ENCODE peak calls at places on chromosomes 6 and 20, in six cellular contexts. B is lower lobe of right lung; U is CD8-positive, alpha-beta memory T cell; X is H1; W is kidney epithelial cell; M is effector memory CD4-positive, alpha-beta T cell. P is an unnamed sample.

GRCh38 chr6:153976921-153977693 is 61.9 kb upstream of the OPRM1 start:
- DNase-seq in B (no peak), U (no peak), X (no peak), W (peak; percentile 9), M (no peak), P (no peak)

GRCh38 chr6:146595981-146596731 is 2.6 kb upstream of the ADGB start:
- DNase-seq in B (no peak), U (no peak), X (no peak), W (no peak), M (no peak), P (peak; percentile 1)

GRCh38 chr20:24657878-24658620 is 188.6 kb downstream of the SYNDIG1 start:
- DNase-seq in B (no peak), U (no peak), X (no peak), W (no peak), M (no peak), P (no peak)

GRCh38 chr6:144244688-144245087 is 40.4 kb upstream of the UTRN start:
- DNase-seq in B (no peak), U (no peak), X (no peak), W (no peak), M (no peak), P (no peak)

GRCh38 chr6:163751032-163751525 is 336.6 kb downstream of the QKI start:
- DNase-seq in B (peak; percentile 71), U (no peak), X (no peak), W (no peak), M (no peak), P (no peak)

GRCh38 chr20:1860446-1860845 is 34.8 kb upstream of the SIRPA start:
- DNase-seq in B (no peak), U (no peak), X (no peak), W (peak; percentile 44), M (no peak), P (no peak)

GRCh38 chr20:31669876-31670275 is 32.2 kb downstream of the COX4I2 start:
- DNase-seq in B (no peak), U (no peak), X (no peak), W (no peak), M (no peak), P (no peak)

GRCh38 chr20:4947817-4948559 is 53.3 kb downstream of the SLC23A2 start:
- DNase-seq in B (no peak), U (no peak), X (no peak), W (no peak), M (no peak), P (peak; percentile 28)

GRCh38 chr6:150741633-150742200 is 123.8 kb upstream of the MTHFD1L start:
- DNase-seq in B (no peak), U (no peak), X (no peak), W (no peak), M (no peak), P (peak; percentile 7)

GRCh38 chr6:138028893-138029292 is 78.3 kb downstream of the PERP start:
- DNase-seq in B (no peak), U (no peak), X (no peak), W (no peak), M (no peak), P (no peak)

GRCh38 chr6:157274471-157275226 is 48.7 kb downstream of the TMEM242 start:
- DNase-seq in B (peak; percentile 85), U (peak; percentile 85), X (peak; percentile 88), W (no peak), M (peak; percentile 80), P (peak; percentile 73)

GRCh38 chr6:75210885-75211739 is 5.3 kb upstream of the COL12A1 start:
- DNase-seq in B (no peak), U (no peak), X (no peak), W (no peak), M (peak; percentile 44), P (peak; percentile 66)

GRCh38 chr6:90109141-90109540 is 187.5 kb downstream of the BACH2 start:
- DNase-seq in B (no peak), U (no peak), X (no peak), W (no peak), M (no peak), P (no peak)

GRCh38 chr20:24955045-24955444 is 6.0 kb downstream of the CST7 start:
- DNase-seq in B (peak; percentile 16), U (peak; percentile 57), X (peak; percentile 32), W (no peak), M (peak; percentile 8), P (peak; percentile 40)

GRCh38 chr6:20178327-20178726 is 33.9 kb downstream of the MBOAT1 start:
- DNase-seq in B (no peak), U (no peak), X (no peak), W (no peak), M (no peak), P (peak; percentile 83)

GRCh38 chr20:38748863-38749153 is 548 bp downstream of the ACTR5 start:
- DNase-seq in B (no peak), U (no peak), X (peak; percentile 72), W (no peak), M (no peak), P (peak; percentile 77)

GRCh38 chr6:109079981-109080380 is 14.7 kb downstream of the SESN1 start:
- DNase-seq in B (no peak), U (no peak), X (no peak), W (no peak), M (no peak), P (no peak)

GRCh38 chr6:125939026-125939425 is 17.5 kb upstream of the HINT3 start:
- DNase-seq in B (no peak), U (no peak), X (no peak), W (no peak), M (no peak), P (no peak)

GRCh38 chr20:41058007-41058673 is 29.5 kb downstream of the TOP1 start:
- DNase-seq in B (no peak), U (no peak), X (no peak), W (peak; percentile 65), M (no peak), P (no peak)

GRCh38 chr20:38986663-38987062 is 24.5 kb downstream of the DHX35 start:
- DNase-seq in B (no peak), U (no peak), X (no peak), W (no peak), M (no peak), P (no peak)

GRCh38 chr6:167161895-167162467 is 4.2 kb upstream of the GPR31 start:
- DNase-seq in B (no peak), U (no peak), X (no peak), W (no peak), M (no peak), P (no peak)

GRCh38 chr6:133899556-133899955 is 10.6 kb downstream of the TCF21 start:
- DNase-seq in B (no peak), U (no peak), X (no peak), W (no peak), M (no peak), P (no peak)

GRCh38 chr6:51902261-51902764 is 185.1 kb downstream of the PKHD1 start:
- DNase-seq in B (no peak), U (no peak), X (no peak), W (no peak), M (no peak), P (no peak)

GRCh38 chr6:154598403-154598802 is 87.9 kb upstream of the CNKSR3 start:
- DNase-seq in B (no peak), U (no peak), X (no peak), W (no peak), M (no peak), P (no peak)

GRCh38 chr20:41480054-41480770 is 113.6 kb upstream of the EMILIN3 start:
- DNase-seq in B (no peak), U (no peak), X (no peak), W (no peak), M (no peak), P (peak; percentile 8)

GRCh38 chr6:79833264-79833663 is 114.1 kb downstream of the ELOVL4 start:
- DNase-seq in B (no peak), U (no peak), X (no peak), W (no peak), M (no peak), P (no peak)

GRCh38 chr20:14507711-14508110 is 170.3 kb upstream of the FLRT3 start:
- DNase-seq in B (no peak), U (no peak), X (no peak), W (no peak), M (no peak), P (no peak)

GRCh38 chr6:21593927-21594421 is 423 bp downstream of the SOX4 start:
- DNase-seq in B (no peak), U (no peak), X (no peak), W (no peak), M (no peak), P (peak; percentile 61)

DNA sequence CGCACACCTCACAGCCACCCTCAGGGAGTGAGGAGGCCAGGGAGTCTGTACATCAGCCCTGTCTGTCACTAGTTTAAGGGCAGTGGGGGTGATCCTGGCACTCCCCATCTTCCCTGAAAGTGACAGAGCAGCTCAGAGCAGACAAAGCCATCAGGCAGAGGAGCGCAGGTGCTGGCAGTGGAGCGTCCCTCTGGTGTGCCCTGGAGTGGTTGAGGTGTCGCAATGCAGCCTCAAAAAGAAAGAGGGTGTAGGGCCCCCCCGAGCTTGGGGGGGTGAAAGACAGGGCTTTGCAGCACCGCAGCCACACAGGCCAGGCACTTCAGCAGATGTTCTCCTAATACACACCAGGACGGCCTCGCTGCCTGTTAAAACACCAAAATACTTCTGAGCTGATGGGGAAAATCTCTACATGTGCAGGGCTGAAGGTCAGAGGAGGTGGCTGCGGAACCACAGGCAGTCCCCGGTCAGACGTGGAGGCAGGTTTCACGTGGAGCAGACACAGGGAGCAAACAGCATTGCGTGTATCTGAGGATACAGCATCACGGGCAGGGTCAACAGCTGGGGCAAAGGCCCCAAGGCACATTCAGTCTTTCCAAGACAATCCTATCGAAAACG is 69.5 kb downstream of the PREX1 start:
- DNase-seq in B (no peak), U (peak; percentile 86), X (no peak), W (no peak), M (no peak), P (peak; percentile 35)
- H3K4me3 ChIP-seq in B (no peak overlapping the region), U (no peak overlapping the region), X (no peak overlapping the region), W (no peak overlapping the region), M (no peak overlapping the region), P (no peak overlapping the region)

GRCh38 chr20:19653328-19653727 is 104.7 kb upstream of the RIN2 start:
- DNase-seq in B (no peak), U (no peak), X (no peak), W (no peak), M (no peak), P (no peak)
- H3K4me3 ChIP-seq in B (no peak overlapping the region), U (no peak overlapping the region), X (no peak overlapping the region), W (no peak overlapping the region), M (no peak overlapping the region), P (no peak overlapping the region)

DNA sequence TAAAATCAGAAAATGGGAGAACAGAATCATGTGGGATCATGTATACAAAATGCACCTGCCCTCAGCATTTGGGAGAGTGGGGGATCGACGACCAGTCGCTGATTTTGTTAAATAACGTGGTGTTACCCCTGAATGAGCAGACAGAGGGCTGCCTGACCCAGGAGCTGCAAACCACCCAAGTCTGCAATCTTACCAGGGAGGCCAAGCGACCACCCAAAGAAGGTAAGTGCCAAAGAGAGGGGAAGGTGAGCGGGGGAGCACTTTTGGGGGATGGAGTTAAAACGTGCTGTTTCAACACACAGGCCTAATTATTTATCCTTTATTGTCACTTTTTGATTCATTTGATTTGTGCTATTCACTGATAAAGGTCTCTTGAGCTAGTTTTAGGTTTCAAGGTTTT is 4.1 kb downstream of the ADGRB3 start:
- DNase-seq in B (no peak), U (no peak), X (no peak), W (no peak), M (no peak), P (no peak)
- H3K4me3 ChIP-seq in B (no peak overlapping the region), U (no peak overlapping the region), X (peak overlapping the region; percentile 50), W (no peak overlapping the region), M (no peak overlapping the region), P (no peak overlapping the region)

DNA sequence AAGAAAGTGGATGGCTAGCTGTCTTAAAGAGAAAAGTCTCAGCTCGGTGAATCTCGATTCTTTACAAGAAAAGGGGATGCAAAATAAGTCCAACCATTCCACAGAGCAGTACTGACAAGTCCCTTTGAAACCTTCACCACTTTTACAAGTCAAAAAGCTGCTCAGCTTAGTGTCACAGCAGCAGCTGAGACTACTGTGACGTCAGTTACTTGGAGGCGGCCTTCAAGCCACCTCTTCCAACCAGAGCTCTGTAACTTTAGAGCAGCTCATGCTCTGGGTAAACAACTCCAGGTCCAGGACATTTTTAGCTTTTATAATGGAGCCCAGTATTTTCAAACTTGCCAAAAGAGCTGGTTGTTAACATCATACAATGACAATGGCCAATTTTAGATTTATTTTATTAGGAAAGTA is at the start of gene KIAA0408:
- DNase-seq in B (peak; percentile 67), U (no peak), X (no peak), W (no peak), M (no peak), P (peak; percentile 12)
- H3K4me3 ChIP-seq in B (peak within 1 kb of the TSS; percentile 53), U (no peak within 1 kb of the TSS), X (no peak within 1 kb of the TSS), W (no peak within 1 kb of the TSS), M (no peak within 1 kb of the TSS), P (no peak within 1 kb of the TSS)